ENCODE peak calls at places on chromosomes 3 and 15, in seven cellular contexts. E is KBM-7; Z is Jurkat, Clone E6-1; H is HFFc6; Q is activated T-helper 1 cell treated with anti-CD3 and anti-CD28 coated beads, Interleukin-12 subunit alpha, Interleukin-12 subunit beta, Interleukin-2, Interleukin-4 antibody, amounts not matched to agents 30 ng/mL and 10 ng/mL and 1 ng/mL, durations not matched to agents 14 hours and 24 hours and 36 hours; T is effector CD8-positive, alpha-beta T cell; N is chondrocyte. B is an unnamed sample.

GRCh38 chr3:39288300-39288808 is 8.5 kb upstream of the CX3CR1 start:
- DNase-seq in N (no peak), T (peak; percentile 55), E (peak; percentile 92), H (peak; percentile 69), Z (peak; percentile 97), Q (peak; percentile 80), B (peak; percentile 68)

GRCh38 chr15:48868549-48868948 is 9.4 kb upstream of the EID1 start:
- DNase-seq in N (no peak), Q (no peak), T (no peak), H (peak; percentile 82), Z (no peak), E (no peak), B (no peak)

GRCh38 chr3:117526485-117527079 is 817.0 kb downstream of the TUSC7 start:
- DNase-seq in Q (no peak), Z (peak; percentile 12), E (peak; percentile 40), H (peak; percentile 20), T (no peak), N (no peak), B (no peak)

GRCh38 chr3:102225407-102226132 is 209.2 kb upstream of the ZPLD1 start:
- DNase-seq in Z (no peak), T (no peak), Q (no peak), E (peak; percentile 55), H (peak; percentile 77), N (no peak), B (no peak)

GRCh38 chr3:16060358-16060852 is 114.1 kb upstream of the GALNT15 start:
- DNase-seq in E (no peak), Q (no peak), Z (no peak), T (no peak), H (peak; percentile 100), N (no peak), B (no peak)

GRCh38 chr3:46666471-46666845 is 27.0 kb downstream of the ALS2CL start:
- DNase-seq in N (no peak), E (no peak), H (no peak), Z (no peak), T (no peak), Q (no peak), B (no peak)

GRCh38 chr3:12195231-12195630 is 36.5 kb upstream of the TIMP4 start:
- DNase-seq in E (no peak), T (no peak), Q (no peak), H (no peak), N (no peak), Z (no peak), B (no peak)

GRCh38 chr3:27312044-27312668 is 57.0 kb downstream of the NEK10 start:
- DNase-seq in H (peak; percentile 81), T (no peak), Z (peak; percentile 78), Q (no peak), N (no peak), E (peak; percentile 73), B (no peak)